ENCODE peak calls at places on chromosomes 4 and X, in nine cellular contexts. One of them, this sample, is unnamed.

GRCh38 chr4:111362891-111363290 is 740.0 kb upstream of the PITX2 start:
- DNase-seq in stimulated activated naive CD4-positive, alpha-beta T cell: no peak
- DNase-seq in LNCaP clone FGC: no peak
- DNase-seq in non-pigmented ciliary epithelial cell: no peak
- DNase-seq in NCI-H2081: no peak
- DNase-seq in nephron progenitor cell: no peak
- DNase-seq in EL: peak
- DNase-seq in stimulated activated naive CD8-positive, alpha-beta T cell treated with anti-CD3 and anti-CD28 coated beads, Interleukin-15, Interleukin-2, amounts not matched to agents 100 U/mL and 50 U/mL, for 24 hours: no peak
- DNase-seq in stimulated activated CD4-positive, alpha-beta T cell treated with anti-CD3 and anti-CD28 coated beads, Interleukin-1b, Interleukin-23, amount 100 ng/mL, for 1 hour: no peak
- DNase-seq in this sample: peak

GRCh38 chr4:93203708-93204107 is 624.8 kb upstream of the ATOH1 start:
- DNase-seq in stimulated activated naive CD4-positive, alpha-beta T cell: no peak
- DNase-seq in LNCaP clone FGC: no peak
- DNase-seq in non-pigmented ciliary epithelial cell: no peak
- DNase-seq in NCI-H2081: no peak
- DNase-seq in nephron progenitor cell: no peak
- DNase-seq in EL: no peak
- DNase-seq in stimulated activated naive CD8-positive, alpha-beta T cell treated with anti-CD3 and anti-CD28 coated beads, Interleukin-15, Interleukin-2, amounts not matched to agents 100 U/mL and 50 U/mL, for 24 hours: no peak
- DNase-seq in stimulated activated CD4-positive, alpha-beta T cell treated with anti-CD3 and anti-CD28 coated beads, Interleukin-1b, Interleukin-23, amount 100 ng/mL, for 1 hour: no peak
- DNase-seq in this sample: peak

GRCh38 chr4:8200302-8200975 is 1.3 kb downstream of the SH3TC1 start:
- DNase-seq in stimulated activated naive CD4-positive, alpha-beta T cell: peak
- DNase-seq in LNCaP clone FGC: no peak
- DNase-seq in non-pigmented ciliary epithelial cell: no peak
- DNase-seq in NCI-H2081: no peak
- DNase-seq in nephron progenitor cell: no peak
- DNase-seq in EL: peak
- DNase-seq in stimulated activated naive CD8-positive, alpha-beta T cell treated with anti-CD3 and anti-CD28 coated beads, Interleukin-15, Interleukin-2, amounts not matched to agents 100 U/mL and 50 U/mL, for 24 hours: no peak
- DNase-seq in stimulated activated CD4-positive, alpha-beta T cell treated with anti-CD3 and anti-CD28 coated beads, Interleukin-1b, Interleukin-23, amount 100 ng/mL, for 1 hour: no peak
- DNase-seq in this sample: no peak

GRCh38 chr4:108544504-108544903 is 75.9 kb upstream of the RPL34 start:
- DNase-seq in stimulated activated naive CD4-positive, alpha-beta T cell: no peak
- DNase-seq in LNCaP clone FGC: no peak
- DNase-seq in non-pigmented ciliary epithelial cell: no peak
- DNase-seq in NCI-H2081: no peak
- DNase-seq in nephron progenitor cell: no peak
- DNase-seq in EL: peak
- DNase-seq in stimulated activated naive CD8-positive, alpha-beta T cell treated with anti-CD3 and anti-CD28 coated beads, Interleukin-15, Interleukin-2, amounts not matched to agents 100 U/mL and 50 U/mL, for 24 hours: no peak
- DNase-seq in stimulated activated CD4-positive, alpha-beta T cell treated with anti-CD3 and anti-CD28 coated beads, Interleukin-1b, Interleukin-23, amount 100 ng/mL, for 1 hour: no peak
- DNase-seq in this sample: no peak

GRCh38 chr4:76706581-76706980 is 191.4 kb downstream of the SOWAHB start:
- DNase-seq in stimulated activated naive CD4-positive, alpha-beta T cell: no peak
- DNase-seq in LNCaP clone FGC: no peak
- DNase-seq in non-pigmented ciliary epithelial cell: no peak
- DNase-seq in NCI-H2081: no peak
- DNase-seq in nephron progenitor cell: no peak
- DNase-seq in EL: peak
- DNase-seq in stimulated activated naive CD8-positive, alpha-beta T cell treated with anti-CD3 and anti-CD28 coated beads, Interleukin-15, Interleukin-2, amounts not matched to agents 100 U/mL and 50 U/mL, for 24 hours: no peak
- DNase-seq in stimulated activated CD4-positive, alpha-beta T cell treated with anti-CD3 and anti-CD28 coated beads, Interleukin-1b, Interleukin-23, amount 100 ng/mL, for 1 hour: no peak
- DNase-seq in this sample: no peak

GRCh38 chr4:82360298-82361177 is 13.3 kb downstream of the HNRNPD start:
- DNase-seq in stimulated activated naive CD4-positive, alpha-beta T cell: no peak
- DNase-seq in LNCaP clone FGC: no peak
- DNase-seq in non-pigmented ciliary epithelial cell: no peak
- DNase-seq in NCI-H2081: no peak
- DNase-seq in nephron progenitor cell: no peak
- DNase-seq in EL: peak
- DNase-seq in stimulated activated naive CD8-positive, alpha-beta T cell treated with anti-CD3 and anti-CD28 coated beads, Interleukin-15, Interleukin-2, amounts not matched to agents 100 U/mL and 50 U/mL, for 24 hours: no peak
- DNase-seq in stimulated activated CD4-positive, alpha-beta T cell treated with anti-CD3 and anti-CD28 coated beads, Interleukin-1b, Interleukin-23, amount 100 ng/mL, for 1 hour: no peak
- DNase-seq in this sample: peak

GRCh38 chr4:47383829-47384427 is 79.6 kb downstream of the COMMD8 start:
- DNase-seq in stimulated activated naive CD4-positive, alpha-beta T cell: no peak
- DNase-seq in LNCaP clone FGC: no peak
- DNase-seq in non-pigmented ciliary epithelial cell: no peak
- DNase-seq in NCI-H2081: peak
- DNase-seq in nephron progenitor cell: no peak
- DNase-seq in EL: peak
- DNase-seq in stimulated activated naive CD8-positive, alpha-beta T cell treated with anti-CD3 and anti-CD28 coated beads, Interleukin-15, Interleukin-2, amounts not matched to agents 100 U/mL and 50 U/mL, for 24 hours: no peak
- DNase-seq in stimulated activated CD4-positive, alpha-beta T cell treated with anti-CD3 and anti-CD28 coated beads, Interleukin-1b, Interleukin-23, amount 100 ng/mL, for 1 hour: no peak
- DNase-seq in this sample: peak

GRCh38 chr4:110620352-110621327 is 2.2 kb downstream of the PITX2 start:
- DNase-seq in stimulated activated naive CD4-positive, alpha-beta T cell: no peak
- DNase-seq in LNCaP clone FGC: no peak
- DNase-seq in non-pigmented ciliary epithelial cell: no peak
- DNase-seq in NCI-H2081: no peak
- DNase-seq in nephron progenitor cell: peak
- DNase-seq in EL: no peak
- DNase-seq in stimulated activated naive CD8-positive, alpha-beta T cell treated with anti-CD3 and anti-CD28 coated beads, Interleukin-15, Interleukin-2, amounts not matched to agents 100 U/mL and 50 U/mL, for 24 hours: no peak
- DNase-seq in stimulated activated CD4-positive, alpha-beta T cell treated with anti-CD3 and anti-CD28 coated beads, Interleukin-1b, Interleukin-23, amount 100 ng/mL, for 1 hour: no peak
- DNase-seq in this sample: peak

GRCh38 chr4:185708348-185708747 is 103.6 kb downstream of the SORBS2 start:
- DNase-seq in stimulated activated naive CD4-positive, alpha-beta T cell: no peak
- DNase-seq in LNCaP clone FGC: peak
- DNase-seq in non-pigmented ciliary epithelial cell: peak
- DNase-seq in NCI-H2081: no peak
- DNase-seq in nephron progenitor cell: no peak
- DNase-seq in EL: peak
- DNase-seq in stimulated activated naive CD8-positive, alpha-beta T cell treated with anti-CD3 and anti-CD28 coated beads, Interleukin-15, Interleukin-2, amounts not matched to agents 100 U/mL and 50 U/mL, for 24 hours: no peak
- DNase-seq in stimulated activated CD4-positive, alpha-beta T cell treated with anti-CD3 and anti-CD28 coated beads, Interleukin-1b, Interleukin-23, amount 100 ng/mL, for 1 hour: no peak
- DNase-seq in this sample: no peak

GRCh38 chrX:106959897-106960296 is 39.7 kb downstream of the CLDN2 start:
- DNase-seq in stimulated activated naive CD4-positive, alpha-beta T cell: no peak
- DNase-seq in LNCaP clone FGC: peak
- DNase-seq in non-pigmented ciliary epithelial cell: no peak
- DNase-seq in NCI-H2081: peak
- DNase-seq in nephron progenitor cell: no peak
- DNase-seq in EL: peak
- DNase-seq in stimulated activated naive CD8-positive, alpha-beta T cell treated with anti-CD3 and anti-CD28 coated beads, Interleukin-15, Interleukin-2, amounts not matched to agents 100 U/mL and 50 U/mL, for 24 hours: no peak
- DNase-seq in stimulated activated CD4-positive, alpha-beta T cell treated with anti-CD3 and anti-CD28 coated beads, Interleukin-1b, Interleukin-23, amount 100 ng/mL, for 1 hour: no peak
- DNase-seq in this sample: peak

GRCh38 chr4:26624042-26624441 is 40.2 kb downstream of the TBC1D19 start:
- DNase-seq in stimulated activated naive CD4-positive, alpha-beta T cell: no peak
- DNase-seq in LNCaP clone FGC: no peak
- DNase-seq in non-pigmented ciliary epithelial cell: no peak
- DNase-seq in NCI-H2081: no peak
- DNase-seq in nephron progenitor cell: no peak
- DNase-seq in EL: no peak
- DNase-seq in stimulated activated naive CD8-positive, alpha-beta T cell treated with anti-CD3 and anti-CD28 coated beads, Interleukin-15, Interleukin-2, amounts not matched to agents 100 U/mL and 50 U/mL, for 24 hours: no peak
- DNase-seq in stimulated activated CD4-positive, alpha-beta T cell treated with anti-CD3 and anti-CD28 coated beads, Interleukin-1b, Interleukin-23, amount 100 ng/mL, for 1 hour: no peak
- DNase-seq in this sample: no peak